ENCODE peak calls at places on chromosomes 2 and 18, in five cellular contexts. Y is progenitor cell of endocrine pancreas, B is HFF-Myc, O is WERI-Rb-1, R is WTC11. W is an unnamed sample.

GRCh38 chr18:12013186-12013916 is 32.0 kb downstream of the IMPA2 start:
- DNase-seq in R (no peak), B (no peak), Y (no peak), O (no peak), W (no peak)

GRCh38 chr2:236618370-236618769 is 48.7 kb downstream of the ACKR3 start:
- DNase-seq in R (no peak), Y (no peak), O (no peak), B (no peak), W (no peak)

GRCh38 chr2:241760301-241760771 is 16.3 kb upstream of the GAL3ST2 start:
- DNase-seq in Y (no peak), R (no peak), B (no peak), O (no peak), W (no peak)

GRCh38 chr18:72637319-72638113 is 93.4 kb upstream of the CBLN2 start:
- DNase-seq in O (no peak), Y (no peak), R (no peak), B (no peak), W (no peak)

GRCh38 chr2:82139979-82140611 is 1835.5 kb upstream of the LRRTM1 start:
- DNase-seq in R (no peak), B (no peak), Y (no peak), O (no peak), W (no peak)

GRCh38 chr2:209321076-209321475 is 102.8 kb upstream of the MAP2 start:
- DNase-seq in R (no peak), Y (no peak), O (no peak), B (peak; percentile 4), W (no peak)

GRCh38 chr2:161576421-161576820 is 47.8 kb upstream of the SLC4A10 start:
- DNase-seq in Y (no peak), B (no peak), R (peak; percentile 70), O (peak; percentile 40), W (no peak)

GRCh38 chr2:191927991-191928390 is 81.1 kb upstream of the CAVIN2 start:
- DNase-seq in O (no peak), Y (no peak), B (no peak), R (no peak), W (no peak)

GRCh38 chr18:79855147-79855910 is 57.6 kb downstream of the KCNG2 start:
- DNase-seq in B (no peak), Y (no peak), R (no peak), O (no peak), W (no peak)

GRCh38 chr2:181907005-181907549 is 15.5 kb downstream of the ITPRID2 start:
- DNase-seq in R (no peak), B (no peak), Y (no peak), O (no peak), W (no peak)

GRCh38 chr2:71675296-71675695 is 221.9 kb downstream of the DYSF start:
- DNase-seq in O (no peak), R (no peak), Y (no peak), B (no peak), W (no peak)

GRCh38 chr2:134406311-134406710 is 152.4 kb downstream of the MGAT5 start:
- DNase-seq in Y (no peak), O (no peak), B (no peak), R (no peak), W (no peak)

GRCh38 chr2:213848631-213849030 is 562.2 kb upstream of the VWC2L start:
- DNase-seq in Y (no peak), B (peak; percentile 10), R (no peak), O (no peak), W (no peak)

GRCh38 chr18:46386788-46387187 is 270.2 kb downstream of the LOXHD1 start:
- DNase-seq in O (no peak), B (no peak), Y (no peak), R (no peak), W (no peak)

GRCh38 chr18:55384551-55385275 is 203.3 kb downstream of the TCF4 start:
- DNase-seq in B (no peak), R (peak; percentile 65), O (peak; percentile 60), Y (no peak), W (no peak)

GRCh38 chr2:49843314-49843713 is 689.0 kb upstream of the FSHR start:
- DNase-seq in B (no peak), O (no peak), Y (no peak), R (no peak), W (no peak)
- TF ChIP-seq CTCF in B (no peak), O (no peak), Y (no peak), R (no peak), W (no peak)

GRCh38 chr2:176115883-176116813 is at the start of gene HOXD10:
- DNase-seq in B (no peak), O (peak; percentile 54), Y (no peak), R (peak; percentile 75), W (no peak)
- TF ChIP-seq CTCF in B (no peak), O (peak; percentile 41), Y (peak; percentile 33), R (no peak), W (no peak)

DNA sequence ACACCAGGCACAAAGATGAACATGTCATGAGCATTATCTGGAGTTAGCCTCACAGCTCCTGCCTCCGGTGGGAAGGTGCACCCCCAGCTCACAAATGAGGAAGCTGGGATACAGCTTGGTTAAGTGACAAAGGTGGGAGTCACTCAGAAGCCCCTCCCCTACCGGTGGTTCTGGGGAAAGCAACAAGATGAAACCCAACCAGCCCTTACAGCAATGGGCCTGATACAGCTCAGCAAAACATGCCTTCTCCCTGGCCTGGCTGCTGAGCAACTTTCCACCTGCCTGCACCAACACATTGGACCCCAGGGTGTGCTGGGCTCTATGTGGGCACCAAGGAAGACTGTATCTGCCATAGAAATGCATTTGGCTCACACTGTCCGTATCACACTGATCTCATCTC is 113.2 kb downstream of the GYPC start:
- DNase-seq in R (no peak), O (no peak), Y (no peak), B (no peak), W (no peak)
- TF ChIP-seq CTCF in R (no peak), O (peak; percentile 29), Y (no peak), B (no peak), W (no peak)

GRCh38 chr2:196592912-196593881 is 46.3 kb upstream of the CCDC150 start:
- DNase-seq in B (no peak), R (peak; percentile 61), Y (peak; percentile 58), O (peak; percentile 68), W (no peak)
- TF ChIP-seq CTCF in B (no peak), R (no peak), Y (peak; percentile 3), O (no peak), W (peak; percentile 7)

DNA sequence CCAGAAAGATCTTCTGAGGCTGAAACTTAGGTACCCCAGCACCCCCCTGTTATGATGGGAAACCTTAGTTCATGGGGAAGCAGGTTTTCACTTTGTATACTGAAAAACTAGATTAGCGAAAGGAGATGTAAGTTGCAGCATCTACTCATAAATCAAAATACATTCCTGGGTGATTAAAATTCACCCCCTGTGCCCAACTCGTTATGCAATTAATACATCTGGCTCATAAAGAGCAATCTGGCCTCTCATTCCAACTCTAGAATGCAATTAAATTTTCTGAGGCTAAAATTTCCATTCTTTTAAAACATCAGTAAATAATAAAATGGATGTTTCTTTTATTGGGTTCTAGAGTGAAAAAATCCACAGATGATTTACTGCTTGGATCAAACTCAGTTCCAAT is 110.9 kb upstream of the BZW1 start:
- DNase-seq in B (no peak), Y (no peak), R (no peak), O (no peak), W (no peak)
- TF ChIP-seq CTCF in B (no peak), Y (no peak), R (no peak), O (no peak), W (no peak)